ENCODE peak calls at places on chromosomes 6 and 20, in seven cellular contexts. P, N, V, Q, B, Z and L are unnamed samples.
A peak's percentile ranks its signal among the peaks of the same experiment; 100 is the strongest.

GRCh38 chr6:88629838-88630462 is 333.5 kb downstream of the RNGTT start:
- DNase-seq in Z (no peak), V (peak; percentile 19), P (no peak), N (no peak), Q (no peak), B (no peak), L (no peak)

GRCh38 chr6:147506704-147507114 is 1.8 kb upstream of the SAMD5 start:
- DNase-seq in V (no peak), N (peak; percentile 87), Q (peak; percentile 58), Z (peak; percentile 64), P (peak; percentile 60), B (peak; percentile 58), L (peak; percentile 91)

GRCh38 chr6:14441371-14441781 is 323.8 kb downstream of the CD83 start:
- DNase-seq in P (no peak), N (no peak), B (peak; percentile 72), Z (no peak), Q (no peak), V (no peak), L (peak; percentile 42)

GRCh38 chr6:5706094-5707033 is 300.4 kb downstream of the NRN1 start:
- DNase-seq in Q (no peak), B (peak; percentile 3), N (peak; percentile 12), P (no peak), Z (no peak), V (no peak), L (peak; percentile 42)

GRCh38 chr20:16293590-16293989 is 279.7 kb downstream of the KIF16B start:
- DNase-seq in V (no peak), Q (peak; percentile 11), P (no peak), Z (peak; percentile 89), B (peak; percentile 33), N (no peak), L (peak; percentile 41)

GRCh38 chr20:9021216-9021615 is 47.7 kb upstream of the PLCB4 start:
- DNase-seq in Q (no peak), P (no peak), V (no peak), B (no peak), Z (no peak), N (no peak), L (no peak)

GRCh38 chr6:165249808-165250207 is 59.6 kb downstream of the C6orf118 start:
- DNase-seq in Q (no peak), Z (no peak), V (no peak), P (no peak), N (no peak), B (no peak), L (no peak)

GRCh38 chr6:161226005-161226964 is 47.6 kb downstream of the AGPAT4 start:
- DNase-seq in Q (no peak), P (no peak), B (no peak), Z (no peak), V (no peak), N (no peak), L (no peak)

GRCh38 chr6:165636015-165636414 is 27.0 kb downstream of the PDE10A start:
- DNase-seq in V (no peak), P (no peak), B (no peak), Z (no peak), N (no peak), Q (no peak), L (no peak)

GRCh38 chr6:2857580-2858337 is 16.1 kb upstream of the SERPINB1 start:
- DNase-seq in Q (peak; percentile 57), V (no peak), Z (peak; percentile 49), P (no peak), N (no peak), B (peak; percentile 70), L (no peak)

GRCh38 chr6:116542426-116542825 is 3.1 kb downstream of the TRAPPC3L start:
- DNase-seq in N (no peak), Q (no peak), V (no peak), B (no peak), Z (no peak), P (no peak), L (no peak)

GRCh38 chr6:21885532-21886089 is 292.1 kb downstream of the SOX4 start:
- DNase-seq in B (peak; percentile 91), N (peak; percentile 28), P (no peak), Q (peak; percentile 15), V (no peak), Z (peak; percentile 20), L (peak; percentile 74)

GRCh38 chr6:79946773-79947190 is 571 bp downstream of the ELOVL4 start:
- DNase-seq in Z (peak; percentile 15), Q (peak; percentile 5), V (no peak), N (peak; percentile 26), B (peak; percentile 22), P (no peak), L (peak; percentile 67)

GRCh38 chr6:81216668-81217067 is 535.8 kb downstream of the TENT5A start:
- DNase-seq in B (no peak), P (no peak), N (no peak), V (no peak), Z (no peak), Q (no peak), L (no peak)

GRCh38 chr6:70145178-70145577 is 157.7 kb downstream of the COL9A1 start:
- DNase-seq in N (no peak), B (no peak), P (no peak), V (no peak), Q (no peak), Z (no peak), L (no peak)

GRCh38 chr20:53875452-53875851 is 194.9 kb downstream of the BCAS1 start:
- DNase-seq in Z (no peak), N (no peak), B (no peak), P (peak; percentile 66), Q (no peak), V (no peak), L (no peak)

GRCh38 chr6:113102761-113103160 is 754.4 kb upstream of the MARCKS start:
- DNase-seq in Z (peak; percentile 25), P (no peak), V (no peak), N (no peak), Q (no peak), B (peak; percentile 39), L (no peak)

GRCh38 chr20:34976286-34976685 is 20.6 kb downstream of the MYH7B start:
- DNase-seq in Q (no peak), N (no peak), B (no peak), Z (no peak), P (no peak), V (no peak), L (no peak)

GRCh38 chr20:18847226-18847625 is 33.6 kb downstream of the SCP2D1 start:
- DNase-seq in Q (no peak), B (no peak), Z (no peak), P (no peak), V (no peak), N (no peak), L (no peak)

GRCh38 chr6:17968081-17968518 is 19.3 kb downstream of the KIF13A start:
- DNase-seq in B (no peak), Z (peak; percentile 69), V (no peak), Q (no peak), P (no peak), N (no peak), L (peak; percentile 28)

GRCh38 chr6:17967668-17968067 is 19.8 kb downstream of the KIF13A start:
- DNase-seq in Z (no peak), P (no peak), B (no peak), V (no peak), N (no peak), Q (no peak), L (no peak)

GRCh38 chr6:17964633-17965032 is 22.8 kb downstream of the KIF13A start:
- DNase-seq in P (no peak), V (no peak), Z (no peak), B (no peak), N (no peak), Q (no peak), L (no peak)

GRCh38 chr6:17965397-17965796 is 22.0 kb downstream of the KIF13A start:
- DNase-seq in Z (no peak), P (no peak), V (no peak), B (no peak), N (no peak), Q (no peak), L (peak; percentile 76)

GRCh38 chr6:17966451-17966850 is 21.0 kb downstream of the KIF13A start:
- DNase-seq in V (no peak), Z (no peak), P (no peak), Q (no peak), B (no peak), N (no peak), L (peak; percentile 46)
- H3K4me1 ChIP-seq in V (peaks cover 7% of the 10 kb centered on the region), Z (peaks cover 22% of the 10 kb centered on the region), P (peaks cover 22% of the 10 kb centered on the region), Q (peaks cover 40% of the 10 kb centered on the region), B (peaks cover 15% of the 10 kb centered on the region), N (no peaks in the 10 kb centered on the region), L (peaks cover 39% of the 10 kb centered on the region)

GRCh38 chr20:57396638-57397003 is 5.4 kb downstream of the RBM38 start:
- DNase-seq in Q (no peak), N (no peak), V (no peak), P (no peak), B (no peak), Z (no peak), L (no peak)
- H3K4me1 ChIP-seq in Q (peaks cover 9% of the 10 kb centered on the region), N (peaks cover 42% of the 10 kb centered on the region), V (peaks cover 5% of the 10 kb centered on the region), P (peaks cover 45% of the 10 kb centered on the region), B (peaks cover 3% of the 10 kb centered on the region), Z (peaks cover 14% of the 10 kb centered on the region), L (peaks cover 35% of the 10 kb centered on the region)

DNA sequence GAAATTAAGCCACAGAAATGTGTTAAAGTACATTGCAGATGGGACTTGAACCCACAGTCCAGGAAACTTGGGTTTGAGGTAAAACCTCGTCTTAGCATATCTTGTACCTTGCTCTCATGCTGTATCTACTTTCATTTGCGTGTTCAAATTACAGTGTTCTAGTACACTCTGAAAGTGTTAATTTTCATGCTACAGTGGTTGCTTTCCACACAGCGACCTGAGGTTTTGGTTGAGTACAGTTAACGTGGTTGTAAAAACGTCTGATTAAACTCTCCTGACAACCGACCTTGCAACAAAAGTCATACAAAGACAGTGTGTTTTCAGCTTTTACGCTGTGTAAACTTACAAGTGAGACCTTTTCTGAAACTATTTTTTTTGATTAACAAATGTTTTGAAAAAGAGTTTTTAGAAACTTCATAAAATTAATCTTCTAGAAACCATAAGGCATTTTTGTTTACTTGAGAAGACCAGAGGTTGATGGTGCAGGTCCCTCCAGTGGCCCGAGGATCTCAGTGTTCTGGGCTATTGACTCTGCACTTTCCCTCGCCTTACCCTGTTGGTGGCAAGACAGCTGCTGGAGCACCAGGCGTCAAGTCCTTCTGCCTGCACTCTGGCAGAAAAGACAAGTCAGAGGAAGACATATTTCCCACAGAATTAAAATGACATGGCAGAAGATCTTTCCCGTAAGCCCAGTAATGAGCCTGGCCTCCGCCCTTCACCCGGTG is 334.0 kb downstream of the THBS2 start:
- DNase-seq in N (no peak), V (no peak), B (no peak), Q (no peak), Z (no peak), P (no peak), L (no peak)
- H3K4me1 ChIP-seq in N (no peaks in the 10 kb centered on the region), V (no peaks in the 10 kb centered on the region), B (no peaks in the 10 kb centered on the region), Q (no peaks in the 10 kb centered on the region), Z (no peaks in the 10 kb centered on the region), P (no peaks in the 10 kb centered on the region), L (peaks cover 21% of the 10 kb centered on the region)

GRCh38 chr6:111599259-111599658 is 6.4 kb downstream of the TRAF3IP2 start:
- DNase-seq in B (no peak), V (no peak), P (no peak), Q (no peak), N (no peak), Z (no peak), L (no peak)

GRCh38 chr6:111600154-111600553 is 5.5 kb downstream of the TRAF3IP2 start:
- DNase-seq in V (no peak), N (no peak), Z (no peak), Q (no peak), B (no peak), P (no peak), L (no peak)

GRCh38 chr6:111597687-111598086 is 8.0 kb downstream of the TRAF3IP2 start:
- DNase-seq in B (no peak), N (peak; percentile 87), V (no peak), Q (no peak), Z (no peak), P (no peak), L (no peak)

GRCh38 chr6:111596784-111597183 is 8.9 kb downstream of the TRAF3IP2 start:
- DNase-seq in V (no peak), N (no peak), P (no peak), Z (no peak), Q (no peak), B (no peak), L (no peak)

GRCh38 chr6:111598211-111598610 is 7.5 kb downstream of the TRAF3IP2 start:
- DNase-seq in P (no peak), B (no peak), Q (no peak), Z (no peak), V (no peak), N (no peak), L (no peak)
- H3K4me1 ChIP-seq in P (peaks cover 54% of the 10 kb centered on the region), B (peaks cover 31% of the 10 kb centered on the region), Q (peaks cover 37% of the 10 kb centered on the region), Z (peaks cover 24% of the 10 kb centered on the region), V (peaks cover 7% of the 10 kb centered on the region), N (peaks cover 10% of the 10 kb centered on the region), L (peaks cover 76% of the 10 kb centered on the region)